ENCODE peak calls at places on chromosome 5, in seven cellular contexts. One of them, this sample, is unnamed.

GRCh38 chr5:61184708-61185107 is 22.4 kb upstream of the SMIM15 start:
- DNase-seq in vagina: no peak
- DNase-seq in PC-9: peak; percentile 51
- DNase-seq in spleen: no peak
- DNase-seq in A549: no peak
- DNase-seq in adrenal gland: no peak
- DNase-seq in psoas muscle: no peak
- DNase-seq in this sample: no peak

GRCh38 chr5:148820778-148821395 is 5.5 kb upstream of the ADRB2 start:
- DNase-seq in vagina: no peak
- DNase-seq in PC-9: no peak
- DNase-seq in spleen: no peak
- DNase-seq in A549: no peak
- DNase-seq in adrenal gland: peak; percentile 25
- DNase-seq in psoas muscle: no peak
- DNase-seq in this sample: peak; percentile 40

GRCh38 chr5:32713396-32714381 is 2.6 kb downstream of the NPR3 start:
- DNase-seq in vagina: no peak
- DNase-seq in PC-9: peak; percentile 69
- DNase-seq in spleen: peak; percentile 77
- DNase-seq in A549: no peak
- DNase-seq in adrenal gland: no peak
- DNase-seq in psoas muscle: no peak
- DNase-seq in this sample: peak; percentile 30

GRCh38 chr5:53963958-53964357 is 346.4 kb downstream of the ARL15 start:
- DNase-seq in vagina: no peak
- DNase-seq in PC-9: no peak
- DNase-seq in spleen: no peak
- DNase-seq in A549: no peak
- DNase-seq in adrenal gland: no peak
- DNase-seq in psoas muscle: no peak
- DNase-seq in this sample: no peak

GRCh38 chr5:140554454-140554853 is 2.8 kb downstream of the SRA1 start:
- DNase-seq in vagina: no peak
- DNase-seq in PC-9: no peak
- DNase-seq in spleen: no peak
- DNase-seq in A549: no peak
- DNase-seq in adrenal gland: no peak
- DNase-seq in psoas muscle: no peak
- DNase-seq in this sample: peak; percentile 68

GRCh38 chr5:138177936-138178515 is 404 bp downstream of the BRD8 start:
- DNase-seq in vagina: no peak
- DNase-seq in PC-9: no peak
- DNase-seq in spleen: no peak
- DNase-seq in A549: peak; percentile 43
- DNase-seq in adrenal gland: no peak
- DNase-seq in psoas muscle: no peak
- DNase-seq in this sample: peak; percentile 27

GRCh38 chr5:34991486-34992238 is 56.1 kb downstream of the AGXT2 start:
- DNase-seq in vagina: no peak
- DNase-seq in PC-9: no peak
- DNase-seq in spleen: no peak
- DNase-seq in A549: no peak
- DNase-seq in adrenal gland: no peak
- DNase-seq in psoas muscle: no peak
- DNase-seq in this sample: no peak

GRCh38 chr5:56712895-56713565 is 102.3 kb upstream of the MAP3K1 start:
- DNase-seq in vagina: no peak
- DNase-seq in PC-9: no peak
- DNase-seq in spleen: no peak
- DNase-seq in A549: no peak
- DNase-seq in adrenal gland: no peak
- DNase-seq in psoas muscle: no peak
- DNase-seq in this sample: no peak

GRCh38 chr5:169411016-169411788 is 110.3 kb upstream of the SLIT3 start:
- DNase-seq in vagina: no peak
- DNase-seq in PC-9: no peak
- DNase-seq in spleen: no peak
- DNase-seq in A549: no peak
- DNase-seq in adrenal gland: no peak
- DNase-seq in psoas muscle: no peak
- DNase-seq in this sample: no peak
- TF ChIP-seq CTCF in vagina: no peak
- TF ChIP-seq CTCF in PC-9: no peak
- TF ChIP-seq CTCF in spleen: no peak
- TF ChIP-seq CTCF in A549: no peak
- TF ChIP-seq CTCF in adrenal gland: no peak
- TF ChIP-seq CTCF in psoas muscle: no peak
- TF ChIP-seq CTCF in this sample: no peak

GRCh38 chr5:139304391-139305324 is 11.1 kb downstream of the MATR3 start:
- DNase-seq in vagina: no peak
- DNase-seq in PC-9: no peak
- DNase-seq in spleen: no peak
- DNase-seq in A549: no peak
- DNase-seq in adrenal gland: no peak
- DNase-seq in psoas muscle: no peak
- DNase-seq in this sample: no peak
- H3K4me1 ChIP-seq in vagina: peaks cover 100% of the 10 kb centered on the region
- H3K4me1 ChIP-seq in PC-9: peaks cover 30% of the 10 kb centered on the region
- H3K4me1 ChIP-seq in spleen: peaks cover 100% of the 10 kb centered on the region
- H3K4me1 ChIP-seq in A549: peaks cover 75% of the 10 kb centered on the region
- H3K4me1 ChIP-seq in adrenal gland: peaks cover 55% of the 10 kb centered on the region
- H3K4me1 ChIP-seq in psoas muscle: peaks cover 92% of the 10 kb centered on the region
- H3K4me1 ChIP-seq in this sample: peaks cover 69% of the 10 kb centered on the region

GRCh38 chr5:166786178-166786577 is 1505.3 kb upstream of the WWC1 start:
- DNase-seq in vagina: no peak
- DNase-seq in PC-9: no peak
- DNase-seq in spleen: no peak
- DNase-seq in A549: no peak
- DNase-seq in adrenal gland: no peak
- DNase-seq in psoas muscle: no peak
- DNase-seq in this sample: no peak

GRCh38 chr5:166786889-166787288 is 1504.6 kb upstream of the WWC1 start:
- DNase-seq in vagina: no peak
- DNase-seq in PC-9: no peak
- DNase-seq in spleen: no peak
- DNase-seq in A549: no peak
- DNase-seq in adrenal gland: no peak
- DNase-seq in psoas muscle: no peak
- DNase-seq in this sample: no peak

GRCh38 chr5:166788050-166788449 is 1503.4 kb upstream of the WWC1 start:
- DNase-seq in vagina: no peak
- DNase-seq in PC-9: no peak
- DNase-seq in spleen: no peak
- DNase-seq in A549: no peak
- DNase-seq in adrenal gland: no peak
- DNase-seq in psoas muscle: no peak
- DNase-seq in this sample: no peak

GRCh38 chr5:166781729-166782128 is 1509.7 kb upstream of the WWC1 start:
- DNase-seq in vagina: no peak
- DNase-seq in PC-9: no peak
- DNase-seq in spleen: no peak
- DNase-seq in A549: no peak
- DNase-seq in adrenal gland: no peak
- DNase-seq in psoas muscle: no peak
- DNase-seq in this sample: peak; percentile 25

DNA sequence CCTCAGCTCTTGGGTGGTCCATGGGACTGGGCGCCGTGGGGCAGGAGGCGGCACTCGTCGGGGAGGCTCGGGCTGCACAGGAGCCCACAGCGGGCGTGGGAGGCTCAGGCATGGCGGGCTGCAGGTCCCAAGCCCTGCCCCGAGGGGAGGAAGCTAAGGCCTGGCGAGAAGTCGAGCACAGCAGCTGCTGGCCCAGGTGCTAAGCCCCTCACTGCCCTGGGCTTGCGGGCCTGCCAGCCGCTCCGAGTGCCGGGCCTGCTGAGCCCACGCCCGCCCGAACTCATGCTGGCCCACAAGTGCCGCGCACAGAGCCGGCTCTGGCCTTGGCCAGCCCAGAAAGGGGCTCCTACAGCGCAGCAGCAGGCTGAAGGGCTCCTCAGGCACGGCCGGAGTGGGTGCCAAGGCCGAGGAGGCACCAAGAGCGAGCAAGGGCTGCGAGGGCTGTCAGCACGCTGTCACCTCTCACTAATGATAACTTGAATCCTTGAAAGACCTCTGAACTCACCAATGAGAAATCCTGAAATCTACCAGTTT is 1506.8 kb upstream of the WWC1 start:
- DNase-seq in vagina: no peak
- DNase-seq in PC-9: no peak
- DNase-seq in spleen: no peak
- DNase-seq in A549: no peak
- DNase-seq in adrenal gland: no peak
- DNase-seq in psoas muscle: no peak
- DNase-seq in this sample: no peak
- TF ChIP-seq CTCF in vagina: no peak
- TF ChIP-seq CTCF in PC-9: no peak
- TF ChIP-seq CTCF in spleen: no peak
- TF ChIP-seq CTCF in A549: no peak
- TF ChIP-seq CTCF in adrenal gland: no peak
- TF ChIP-seq CTCF in psoas muscle: no peak
- TF ChIP-seq CTCF in this sample: no peak

GRCh38 chr5:134133213-134133994 is 18.9 kb downstream of the TCF7 start:
- DNase-seq in vagina: no peak
- DNase-seq in PC-9: no peak
- DNase-seq in spleen: peak; percentile 76
- DNase-seq in A549: no peak
- DNase-seq in adrenal gland: no peak
- DNase-seq in psoas muscle: peak; percentile 43
- DNase-seq in this sample: no peak
- H3K4me1 ChIP-seq in vagina: peaks cover 13% of the 10 kb centered on the region
- H3K4me1 ChIP-seq in PC-9: peaks cover 8% of the 10 kb centered on the region
- H3K4me1 ChIP-seq in spleen: peaks cover 97% of the 10 kb centered on the region
- H3K4me1 ChIP-seq in A549: peaks cover 3% of the 10 kb centered on the region
- H3K4me1 ChIP-seq in adrenal gland: no peaks in the 10 kb centered on the region
- H3K4me1 ChIP-seq in psoas muscle: peaks cover 15% of the 10 kb centered on the region
- H3K4me1 ChIP-seq in this sample: no peaks in the 10 kb centered on the region

DNA sequence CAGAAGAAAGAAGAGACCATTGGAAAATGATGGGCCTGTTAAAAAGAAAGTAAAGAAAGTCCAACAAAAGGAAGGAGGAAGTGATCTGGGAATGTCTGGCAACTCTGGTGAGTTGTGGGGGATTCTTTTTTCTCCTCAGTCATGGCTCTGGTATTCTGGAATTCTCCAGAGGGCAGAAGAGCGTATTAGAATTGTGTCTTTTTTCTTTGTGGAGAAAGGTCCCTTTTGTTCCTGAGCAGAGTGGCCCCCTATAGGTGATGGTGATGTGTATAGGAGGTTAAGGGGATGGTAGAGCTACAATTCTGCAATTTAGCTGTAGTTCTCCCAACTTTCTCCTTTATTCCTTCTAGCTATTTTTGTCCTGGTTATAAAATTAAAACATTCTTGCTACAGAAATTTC is 1.6 kb upstream of the DHFR start:
- DNase-seq in vagina: no peak
- DNase-seq in PC-9: no peak
- DNase-seq in spleen: no peak
- DNase-seq in A549: no peak
- DNase-seq in adrenal gland: no peak
- DNase-seq in psoas muscle: no peak
- DNase-seq in this sample: no peak
- TF ChIP-seq CTCF in vagina: no peak
- TF ChIP-seq CTCF in PC-9: peak; percentile 25
- TF ChIP-seq CTCF in spleen: no peak
- TF ChIP-seq CTCF in A549: no peak
- TF ChIP-seq CTCF in adrenal gland: no peak
- TF ChIP-seq CTCF in psoas muscle: no peak
- TF ChIP-seq CTCF in this sample: no peak

GRCh38 chr5:52864884-52865283 is 77.2 kb downstream of the ITGA1 start:
- DNase-seq in vagina: no peak
- DNase-seq in PC-9: no peak
- DNase-seq in spleen: no peak
- DNase-seq in A549: no peak
- DNase-seq in adrenal gland: no peak
- DNase-seq in psoas muscle: no peak
- DNase-seq in this sample: peak; percentile 86

GRCh38 chr5:52863715-52864114 is 76.0 kb downstream of the ITGA1 start:
- DNase-seq in vagina: no peak
- DNase-seq in PC-9: no peak
- DNase-seq in spleen: no peak
- DNase-seq in A549: no peak
- DNase-seq in adrenal gland: no peak
- DNase-seq in psoas muscle: no peak
- DNase-seq in this sample: no peak

GRCh38 chr5:52867809-52868208 is 80.1 kb downstream of the ITGA1 start:
- DNase-seq in vagina: no peak
- DNase-seq in PC-9: no peak
- DNase-seq in spleen: no peak
- DNase-seq in A549: no peak
- DNase-seq in adrenal gland: no peak
- DNase-seq in psoas muscle: no peak
- DNase-seq in this sample: no peak

GRCh38 chr5:52861368-52861767 is 73.7 kb downstream of the ITGA1 start:
- DNase-seq in vagina: no peak
- DNase-seq in PC-9: peak; percentile 49
- DNase-seq in spleen: no peak
- DNase-seq in A549: no peak
- DNase-seq in adrenal gland: no peak
- DNase-seq in psoas muscle: no peak
- DNase-seq in this sample: no peak

DNA sequence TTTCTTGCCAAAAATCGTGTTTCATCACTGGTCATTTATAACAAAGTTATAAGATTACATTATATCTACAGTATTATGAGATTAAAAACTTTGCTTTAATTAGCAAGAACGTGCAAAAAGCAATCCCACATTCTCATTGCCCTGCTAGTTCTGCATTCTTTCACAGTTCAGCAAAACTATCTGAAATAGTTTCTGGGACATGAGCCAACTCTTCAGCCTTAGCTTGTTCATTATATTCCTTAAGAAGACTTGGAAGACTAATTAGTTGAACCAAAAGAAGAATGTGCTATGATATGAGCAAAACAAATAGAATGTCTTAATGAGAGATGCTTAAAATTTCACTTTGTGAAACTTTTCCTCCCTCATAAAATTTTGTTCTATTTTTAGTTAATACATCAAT is 76.7 kb downstream of the ITGA1 start:
- DNase-seq in vagina: no peak
- DNase-seq in PC-9: no peak
- DNase-seq in spleen: no peak
- DNase-seq in A549: no peak
- DNase-seq in adrenal gland: no peak
- DNase-seq in psoas muscle: no peak
- DNase-seq in this sample: peak; percentile 42
- H3K4me1 ChIP-seq in vagina: no peaks in the 10 kb centered on the region
- H3K4me1 ChIP-seq in PC-9: no peaks in the 10 kb centered on the region
- H3K4me1 ChIP-seq in spleen: peaks cover 10% of the 10 kb centered on the region
- H3K4me1 ChIP-seq in A549: no peaks in the 10 kb centered on the region
- H3K4me1 ChIP-seq in adrenal gland: peaks cover 12% of the 10 kb centered on the region
- H3K4me1 ChIP-seq in psoas muscle: no peaks in the 10 kb centered on the region
- H3K4me1 ChIP-seq in this sample: peaks cover 4% of the 10 kb centered on the region

GRCh38 chr5:16805478-16805877 is 130.6 kb downstream of the MYO10 start:
- DNase-seq in vagina: no peak
- DNase-seq in PC-9: no peak
- DNase-seq in spleen: no peak
- DNase-seq in A549: no peak
- DNase-seq in adrenal gland: no peak
- DNase-seq in psoas muscle: no peak
- DNase-seq in this sample: no peak
- TF ChIP-seq CTCF in vagina: no peak
- TF ChIP-seq CTCF in PC-9: no peak
- TF ChIP-seq CTCF in spleen: no peak
- TF ChIP-seq CTCF in A549: no peak
- TF ChIP-seq CTCF in adrenal gland: no peak
- TF ChIP-seq CTCF in psoas muscle: no peak
- TF ChIP-seq CTCF in this sample: no peak

This sample was measured in cardiac muscle cell.